ENCODE peak calls at places on chromosomes 5 and 9, in seven cellular contexts. F, J, N, S, K, T and W are unnamed samples.

GRCh38 chr5:138148811-138149210 is 9.6 kb upstream of the NME5 start:
- DNase-seq in J (no peak), N (no peak), S (no peak), F (peak), T (no peak), K (no peak), W (no peak)

GRCh38 chr9:33142531-33142930 is 24.6 kb downstream of the B4GALT1 start:
- DNase-seq in F (no peak), N (no peak), K (no peak), S (no peak), T (no peak), J (no peak), W (no peak)

GRCh38 chr5:149442563-149443182 is 63.6 kb upstream of the IL17B start:
- DNase-seq in N (peak), T (peak), S (peak), K (peak), F (peak), J (peak), W (peak)

GRCh38 chr9:133383438-133383837 is 7.3 kb downstream of the STKLD1 start:
- DNase-seq in K (no peak), S (no peak), T (no peak), J (no peak), F (no peak), N (no peak), W (no peak)

GRCh38 chr9:37534412-37534811 is 41.8 kb downstream of the FBXO10 start:
- DNase-seq in J (no peak), K (no peak), F (no peak), N (no peak), S (no peak), T (no peak), W (no peak)

GRCh38 chr5:180523629-180524466 is 29.7 kb downstream of the CNOT6 start:
- DNase-seq in F (no peak), J (no peak), K (no peak), N (no peak), T (no peak), S (no peak), W (no peak)

GRCh38 chr5:172119921-172120688 is 67.9 kb downstream of the STK10 start:
- DNase-seq in S (no peak), N (no peak), J (no peak), F (no peak), K (no peak), T (no peak), W (no peak)

GRCh38 chr5:78504726-78505431 is 143.7 kb downstream of the LHFPL2 start:
- DNase-seq in N (no peak), T (peak), F (peak), K (peak), S (no peak), J (no peak), W (no peak)

GRCh38 chr5:149267241-149267973 is 4.3 kb upstream of the AFAP1L1 start:
- DNase-seq in N (no peak), S (no peak), K (peak), F (no peak), T (no peak), J (no peak), W (no peak)

GRCh38 chr5:172452398-172453205 is 1.7 kb downstream of the SH3PXD2B start:
- DNase-seq in N (no peak), T (peak), J (no peak), S (no peak), F (no peak), K (peak), W (no peak)

GRCh38 chr5:52794519-52794918 is 6.8 kb downstream of the ITGA1 start:
- DNase-seq in J (no peak), F (no peak), N (no peak), K (no peak), S (no peak), T (no peak), W (no peak)

GRCh38 chr9:35935261-35935660 is 22.7 kb downstream of the OR2S2 start:
- DNase-seq in K (no peak), J (no peak), T (no peak), N (no peak), S (no peak), F (no peak), W (no peak)

GRCh38 chr9:109779711-109780452 is at the start of gene PALM2AKAP2:
- DNase-seq in N (no peak), J (no peak), F (peak), K (peak), T (peak), S (no peak), W (no peak)

GRCh38 chr5:83430130-83431010 is 41.2 kb upstream of the VCAN start:
- DNase-seq in N (peak), K (peak), F (peak), J (peak), S (peak), T (peak), W (no peak)

GRCh38 chr9:130499804-130500263 is 55.1 kb downstream of the ASS1 start:
- DNase-seq in T (peak), N (no peak), K (no peak), S (no peak), J (no peak), F (peak), W (no peak)

GRCh38 chr5:89300426-89300970 is 417.5 kb upstream of the MEF2C start:
- DNase-seq in N (no peak), K (no peak), T (no peak), J (no peak), F (no peak), S (no peak), W (no peak)

GRCh38 chr9:120875643-120875953 is 1.4 kb downstream of the PHF19 start:
- DNase-seq in S (no peak), T (peak), J (no peak), K (no peak), N (peak), F (no peak), W (no peak)

GRCh38 chr5:91058575-91058974 is 324.5 kb downstream of the ARRDC3 start:
- DNase-seq in N (no peak), K (no peak), S (no peak), J (no peak), T (no peak), F (peak), W (no peak)

GRCh38 chr5:34415559-34416198 is 240.4 kb upstream of the RAI14 start:
- DNase-seq in J (no peak), F (no peak), N (no peak), S (no peak), T (no peak), K (no peak), W (no peak)

GRCh38 chr5:122515709-122516431 is 203.8 kb downstream of the SNCAIP start:
- DNase-seq in F (peak), J (no peak), N (no peak), T (peak), K (no peak), S (no peak), W (no peak)